ENCODE peak calls at places on chromosomes 6 and 20, in nine cellular contexts. N is tibial nerve, A is prostate gland, R is sigmoid colon, J is esophagus squamous epithelium, T is IMR-90, Q is transverse colon, E is body of pancreas, M is Peyer's patch. K is an unnamed sample.

GRCh38 chr6:15392182-15392581 is 146.3 kb downstream of the JARID2 start:
- DNase-seq in N (no peak), A (no peak), R (no peak), J (no peak), T (no peak), Q (no peak), E (no peak), M (no peak), K (no peak)

GRCh38 chr20:46746972-46747371 is 37.5 kb downstream of the SLC2A10 start:
- DNase-seq in N (no peak), A (no peak), R (peak), J (no peak), T (peak), Q (peak), E (no peak), M (no peak), K (no peak)

GRCh38 chr6:131914967-131915751 is 36.0 kb downstream of the CCN2 start:
- DNase-seq in N (peak), A (peak), R (peak), J (no peak), T (peak), Q (peak), E (peak), M (peak), K (peak)

GRCh38 chr6:125789576-125790402 is 971 bp upstream of the NCOA7 start:
- DNase-seq in N (peak), A (peak), R (peak), J (no peak), T (peak), Q (peak), E (peak), M (peak), K (peak)

GRCh38 chr6:17865798-17866725 is 121.4 kb downstream of the KIF13A start:
- DNase-seq in N (peak), A (peak), R (peak), J (no peak), T (peak), Q (peak), E (peak), M (no peak), K (peak)

GRCh38 chr6:152309006-152309405 is 328.2 kb downstream of the SYNE1 start:
- DNase-seq in N (no peak), A (no peak), R (no peak), J (no peak), T (no peak), Q (no peak), E (no peak), M (no peak), K (no peak)

GRCh38 chr20:41509801-41510200 is 108.4 kb downstream of the CHD6 start:
- DNase-seq in N (no peak), A (peak), R (peak), J (no peak), T (peak), Q (peak), E (peak), M (no peak), K (no peak)

GRCh38 chr20:51631011-51631950 is 88.8 kb upstream of the NFATC2 start:
- DNase-seq in N (peak), A (peak), R (peak), J (no peak), T (peak), Q (peak), E (peak), M (peak), K (peak)

GRCh38 chr6:146434991-146435390 is 108.6 kb upstream of the RAB32 start:
- DNase-seq in N (no peak), A (no peak), R (no peak), J (no peak), T (no peak), Q (no peak), E (no peak), M (no peak), K (no peak)

GRCh38 chr6:2651536-2651935 is 99.2 kb downstream of the MYLK4 start:
- DNase-seq in N (no peak), A (no peak), R (no peak), J (no peak), T (no peak), Q (no peak), E (no peak), M (no peak), K (no peak)

GRCh38 chr6:165055231-165055630 is 254.2 kb downstream of the C6orf118 start:
- DNase-seq in N (no peak), A (no peak), R (no peak), J (no peak), T (no peak), Q (no peak), E (no peak), M (no peak), K (no peak)

GRCh38 chr6:4210619-4211419 is 75.4 kb upstream of the ECI2 start:
- DNase-seq in N (peak), A (peak), R (no peak), J (no peak), T (peak), Q (peak), E (peak), M (peak), K (peak)

GRCh38 chr20:63090052-63090451 is 83.3 kb upstream of the BHLHE23 start:
- DNase-seq in N (no peak), A (no peak), R (peak), J (no peak), T (no peak), Q (no peak), E (no peak), M (no peak), K (no peak)

GRCh38 chr20:24720957-24721356 is 228.1 kb upstream of the CST7 start:
- DNase-seq in N (no peak), A (no peak), R (no peak), J (no peak), T (no peak), Q (no peak), E (no peak), M (no peak), K (no peak)

GRCh38 chr6:85669735-85670194 is 27.1 kb upstream of the SYNCRIP start:
- DNase-seq in N (no peak), A (no peak), R (no peak), J (no peak), T (peak), Q (no peak), E (no peak), M (peak), K (peak)

GRCh38 chr6:92109256-92109655 is 1310.1 kb downstream of the EPHA7 start:
- DNase-seq in N (no peak), A (no peak), R (no peak), J (no peak), T (no peak), Q (no peak), E (no peak), M (no peak), K (no peak)

GRCh38 chr6:69942485-69942884 is 76.1 kb downstream of the COL19A1 start:
- DNase-seq in N (no peak), A (no peak), R (no peak), J (no peak), T (no peak), Q (no peak), E (no peak), M (no peak), K (no peak)

GRCh38 chr6:36662827-36663256 is 15.7 kb upstream of the CDKN1A start:
- DNase-seq in N (no peak), A (peak), R (no peak), J (no peak), T (no peak), Q (peak), E (peak), M (no peak), K (no peak)

GRCh38 chr6:14272111-14273085 is 154.8 kb downstream of the CD83 start:
- DNase-seq in N (no peak), A (no peak), R (no peak), J (no peak), T (peak), Q (no peak), E (no peak), M (no peak), K (peak)

GRCh38 chr20:20663841-20664240 is 48.6 kb downstream of the RALGAPA2 start:
- DNase-seq in N (no peak), A (no peak), R (no peak), J (no peak), T (no peak), Q (no peak), E (no peak), M (no peak), K (no peak)

GRCh38 chr6:31826793-31827285 is 699 bp upstream of the HSPA1B start:
- DNase-seq in N (peak), A (peak), R (peak), J (no peak), T (no peak), Q (peak), E (peak), M (peak), K (peak)

GRCh38 chr20:58703765-58704331 is 11.2 kb downstream of the NPEPL1 start:
- DNase-seq in N (no peak), A (no peak), R (peak), J (no peak), T (no peak), Q (no peak), E (no peak), M (no peak), K (no peak)

GRCh38 chr6:38187285-38187684 is 367.8 kb downstream of the ZFAND3 start:
- DNase-seq in N (no peak), A (no peak), R (no peak), J (no peak), T (no peak), Q (no peak), E (no peak), M (peak), K (no peak)

GRCh38 chr6:127585123-127585522 is 8.1 kb downstream of the C6orf58 start:
- DNase-seq in N (no peak), A (no peak), R (no peak), J (no peak), T (no peak), Q (no peak), E (no peak), M (no peak), K (no peak)

GRCh38 chr6:25963426-25964123 is 973 bp downstream of the TRIM38 start:
- DNase-seq in N (no peak), A (peak), R (no peak), J (no peak), T (peak), Q (no peak), E (peak), M (no peak), K (no peak)

GRCh38 chr6:153437193-153437592 is 306.1 kb upstream of the RGS17 start:
- DNase-seq in N (no peak), A (no peak), R (no peak), J (no peak), T (no peak), Q (no peak), E (no peak), M (no peak), K (no peak)

GRCh38 chr20:37426106-37426505 is 80.2 kb downstream of the SRC start:
- DNase-seq in N (no peak), A (no peak), R (no peak), J (no peak), T (no peak), Q (no peak), E (no peak), M (no peak), K (no peak)

GRCh38 chr20:37133952-37134351 is 38.2 kb upstream of the RBL1 start:
- DNase-seq in N (no peak), A (no peak), R (no peak), J (no peak), T (no peak), Q (no peak), E (no peak), M (no peak), K (no peak)

GRCh38 chr20:32113861-32114260 is 4.3 kb downstream of the TM9SF4 start:
- DNase-seq in N (no peak), A (no peak), R (no peak), J (no peak), T (no peak), Q (no peak), E (no peak), M (no peak), K (no peak)

GRCh38 chr6:88814909-88815308 is 148.5 kb downstream of the RNGTT start:
- DNase-seq in N (no peak), A (no peak), R (no peak), J (no peak), T (no peak), Q (no peak), E (no peak), M (no peak), K (no peak)

GRCh38 chr6:133761706-133762105 is 127.2 kb upstream of the TCF21 start:
- DNase-seq in N (no peak), A (no peak), R (no peak), J (no peak), T (peak), Q (no peak), E (no peak), M (no peak), K (no peak)

GRCh38 chr6:111480988-111481830 is 1.8 kb downstream of the REV3L start:
- DNase-seq in N (no peak), A (no peak), R (no peak), J (no peak), T (peak), Q (no peak), E (no peak), M (no peak), K (no peak)

GRCh38 chr6:71404145-71404966 is 115.7 kb downstream of the OGFRL1 start:
- DNase-seq in N (no peak), A (no peak), R (no peak), J (no peak), T (peak), Q (no peak), E (no peak), M (no peak), K (no peak)

GRCh38 chr20:53706008-53706481 is 112.4 kb upstream of the ZNF217 start:
- DNase-seq in N (no peak), A (no peak), R (no peak), J (no peak), T (peak), Q (no peak), E (no peak), M (no peak), K (no peak)

GRCh38 chr6:53306819-53307347 is 41.9 kb downstream of the ELOVL5 start:
- DNase-seq in N (no peak), A (no peak), R (no peak), J (no peak), T (peak), Q (no peak), E (no peak), M (no peak), K (peak)

GRCh38 chr20:21101453-21102251 is 4.5 kb downstream of the LINC00237 start:
- DNase-seq in N (no peak), A (no peak), R (no peak), J (no peak), T (no peak), Q (no peak), E (peak), M (no peak), K (no peak)

GRCh38 chr20:7971536-7972285 is 31.5 kb upstream of the HAO1 start:
- DNase-seq in N (no peak), A (no peak), R (no peak), J (no peak), T (peak), Q (no peak), E (no peak), M (no peak), K (no peak)

DNA sequence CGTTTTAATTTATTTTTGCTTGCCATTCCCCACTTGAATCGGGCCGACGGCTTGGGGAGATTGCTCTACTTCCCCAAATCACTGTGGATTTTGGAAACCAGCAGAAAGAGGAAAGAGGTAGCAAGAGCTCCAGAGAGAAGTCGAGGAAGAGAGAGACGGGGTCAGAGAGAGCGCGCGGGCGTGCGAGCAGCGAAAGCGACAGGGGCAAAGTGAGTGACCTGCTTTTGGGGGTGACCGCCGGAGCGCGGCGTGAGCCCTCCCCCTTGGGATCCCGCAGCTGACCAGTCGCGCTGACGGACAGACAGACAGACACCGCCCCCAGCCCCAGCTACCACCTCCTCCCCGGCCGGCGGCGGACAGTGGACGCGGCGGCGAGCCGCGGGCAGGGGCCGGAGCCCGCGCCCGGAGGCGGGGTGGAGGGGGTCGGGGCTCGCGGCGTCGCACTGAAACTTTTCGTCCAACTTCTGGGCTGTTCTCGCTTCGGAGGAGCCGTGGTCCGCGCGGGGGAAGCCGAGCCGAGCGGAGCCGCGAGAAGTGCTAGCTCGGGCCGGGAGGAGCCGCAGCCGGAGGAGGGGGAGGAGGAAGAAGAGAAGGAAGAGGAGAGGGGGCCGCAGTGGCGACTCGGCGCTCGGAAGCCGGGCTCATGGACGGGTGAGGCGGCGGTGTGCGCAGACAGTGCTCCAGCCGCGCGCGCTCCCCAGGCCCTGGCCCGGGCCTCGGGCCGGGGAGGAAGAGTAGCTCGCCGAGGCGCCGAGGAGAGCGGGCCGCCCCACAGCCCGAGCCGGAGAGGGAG is 602 bp downstream of the VEGFA start:
- DNase-seq in N (no peak), A (peak), R (peak), J (no peak), T (peak), Q (peak), E (peak), M (peak), K (peak)
- TF ChIP-seq POLR2A in N (peak), A (peak), R (peak), J (no peak), T (no peak), Q (peak), E (peak), M (peak), K (peak)

GRCh38 chr6:163414367-163415175 is at the start of gene QKI:
- DNase-seq in N (peak), A (peak), R (peak), J (peak), T (peak), Q (peak), E (peak), M (peak), K (no peak)
- TF ChIP-seq POLR2A in N (peak), A (peak), R (no peak), J (no peak), T (no peak), Q (peak), E (peak), M (peak), K (peak)

DNA sequence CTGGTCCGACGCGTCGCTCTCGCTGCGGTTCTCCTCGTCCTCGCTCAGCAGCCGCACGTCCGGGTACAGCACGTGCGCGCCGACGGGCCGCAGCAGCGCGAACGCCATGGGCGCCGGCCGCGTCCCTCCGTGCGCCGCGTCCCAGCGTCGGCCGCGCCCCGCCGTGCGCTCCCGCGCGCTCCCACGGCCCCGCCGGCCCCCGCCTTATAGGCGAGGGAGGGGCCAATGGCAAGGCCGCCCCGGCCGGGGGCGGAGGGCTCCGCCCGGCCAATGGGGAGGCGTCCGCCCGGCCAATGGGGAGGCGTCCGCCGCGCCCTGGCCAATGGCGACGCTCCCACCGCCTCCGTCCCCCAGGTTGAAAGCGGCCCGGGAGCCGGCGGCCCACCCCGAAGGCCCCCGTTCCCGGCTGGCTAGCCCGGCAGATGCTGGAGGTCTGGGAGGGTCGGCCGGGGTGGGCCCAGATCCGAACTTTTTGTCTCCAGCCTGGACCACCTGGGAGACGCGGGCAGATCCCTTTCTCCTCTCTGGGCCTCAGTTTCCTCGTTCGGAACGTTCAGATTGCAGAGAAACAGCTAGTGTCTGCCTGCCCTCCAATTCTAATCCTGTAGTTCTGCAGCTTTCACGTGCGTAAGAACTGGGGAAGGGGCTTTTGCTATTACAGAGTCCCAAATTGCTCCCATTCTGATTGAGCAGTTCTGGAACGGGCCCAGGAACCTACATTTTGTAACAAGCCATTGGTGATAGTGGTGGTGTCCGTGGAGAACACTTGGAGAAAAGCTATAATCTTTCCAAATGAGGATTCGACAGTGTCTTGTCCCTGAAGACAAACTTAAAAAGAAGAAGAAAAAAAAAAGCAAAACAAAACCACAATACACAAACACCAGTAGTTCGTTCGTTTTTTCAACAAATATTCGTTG is at the start of gene TCF15:
- DNase-seq in N (no peak), A (no peak), R (no peak), J (no peak), T (no peak), Q (no peak), E (peak), M (no peak), K (no peak)
- TF ChIP-seq POLR2A in N (no peak), A (no peak), R (no peak), J (no peak), T (no peak), Q (no peak), E (no peak), M (no peak), K (no peak)

DNA sequence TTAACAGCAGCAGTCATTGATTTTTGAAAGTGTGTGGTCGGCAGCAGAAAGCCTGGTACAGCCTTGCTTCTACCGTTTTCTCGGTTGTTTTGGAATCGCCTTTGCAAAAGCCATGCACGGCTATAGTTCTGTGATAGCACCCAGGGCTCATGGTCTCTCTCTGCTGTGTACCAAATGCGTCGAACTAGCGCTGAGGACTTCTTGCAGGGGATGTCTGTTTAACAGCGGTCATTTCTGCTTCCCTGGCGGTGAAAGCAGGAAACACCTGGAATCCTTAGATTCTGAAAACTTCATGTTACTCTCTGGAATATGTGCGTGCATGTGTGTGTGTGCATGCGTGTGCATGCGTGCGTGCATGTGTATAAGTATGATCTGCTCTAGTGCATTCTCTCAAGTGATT is 26.1 kb upstream of the GCNT2 start:
- DNase-seq in N (no peak), A (no peak), R (no peak), J (no peak), T (no peak), Q (no peak), E (no peak), M (no peak), K (no peak)
- TF ChIP-seq POLR2A in N (no peak), A (no peak), R (no peak), J (no peak), T (no peak), Q (no peak), E (no peak), M (no peak), K (no peak)

GRCh38 chr6:150044621-150045145 is 19.4 kb upstream of the RAET1L start:
- DNase-seq in N (no peak), A (no peak), R (no peak), J (no peak), T (no peak), Q (no peak), E (no peak), M (no peak), K (no peak)
- TF ChIP-seq POLR2A in N (no peak), A (no peak), R (no peak), J (no peak), T (no peak), Q (no peak), E (no peak), M (no peak), K (no peak)